ENCODE peak calls at places on chromosomes 3 and 15, in six cellular contexts. Y is T1000; L is IMR-90; H is fibroblast of pulmonary artery; A is Calu3; R is activated CD4-positive, alpha-beta T cell treated with anti-CD3 and anti-CD28 coated beads for 24 hours. O is an unnamed sample.

GRCh38 chr3:52620580-52620979 is 65.1 kb downstream of the PBRM1 start:
- DNase-seq in H (no peak), Y (no peak), L (no peak), A (no peak), R (no peak), O (no peak)

GRCh38 chr3:18740631-18741583 is 315.8 kb upstream of the SATB1 start:
- DNase-seq in H (no peak), R (peak), A (no peak), L (no peak), Y (no peak), O (no peak)

GRCh38 chr15:51828621-51829359 is 663 bp upstream of the TMOD3 start:
- DNase-seq in R (no peak), A (peak), Y (no peak), H (no peak), L (peak), O (no peak)

GRCh38 chr3:193174137-193174536 is 66.9 kb upstream of the PLAAT1 start:
- DNase-seq in Y (no peak), H (no peak), R (no peak), A (no peak), L (no peak), O (no peak)

GRCh38 chr15:42270551-42270950 is 2.5 kb upstream of the GANC start:
- DNase-seq in L (no peak), R (no peak), A (no peak), Y (no peak), H (no peak), O (no peak)

GRCh38 chr15:66269326-66270090 is 16.0 kb upstream of the MEGF11 start:
- DNase-seq in L (peak), Y (no peak), R (no peak), H (peak), A (peak), O (peak)

GRCh38 chr3:135989247-135989646 is 23.7 kb downstream of the PPP2R3A start:
- DNase-seq in L (peak), Y (no peak), H (no peak), A (no peak), R (no peak), O (peak)

GRCh38 chr3:133890972-133891644 is 4.6 kb downstream of the RAB6B start:
- DNase-seq in H (no peak), Y (no peak), L (no peak), A (no peak), R (no peak), O (no peak)

GRCh38 chr3:133441867-133442270 is 42.0 kb downstream of the BFSP2 start:
- DNase-seq in R (no peak), A (no peak), Y (no peak), L (no peak), H (no peak), O (no peak)

GRCh38 chr15:77825143-77825542 is 192.4 kb upstream of the LINGO1 start:
- DNase-seq in Y (no peak), L (no peak), A (no peak), H (no peak), R (no peak), O (no peak)

GRCh38 chr3:89571707-89572106 is 464.3 kb downstream of the EPHA3 start:
- DNase-seq in A (no peak), L (no peak), R (no peak), H (no peak), Y (no peak), O (no peak)

GRCh38 chr3:184772667-184773272 is 39.2 kb upstream of the VPS8 start:
- DNase-seq in A (no peak), H (no peak), L (no peak), R (no peak), Y (no peak), O (no peak)